ENCODE peak calls at places on chromosomes 2 and 18, in nine cellular contexts. One of them, this sample, is unnamed.

GRCh38 chr18:36580874-36581750 is 247.7 kb downstream of the TPGS2 start:
- DNase-seq in SK-N-SH: peak
- DNase-seq in A549: no peak
- DNase-seq in K562: no peak
- DNase-seq in GM23338: no peak
- DNase-seq in HCT116: no peak
- DNase-seq in GM12878: no peak
- DNase-seq in Panc1: no peak
- DNase-seq in HepG2: no peak
- DNase-seq in this sample: no peak

GRCh38 chr2:240629968-240630770 is 4.9 kb downstream of the GPR35 start:
- DNase-seq in SK-N-SH: peak
- DNase-seq in A549: no peak
- DNase-seq in K562: no peak
- DNase-seq in GM23338: no peak
- DNase-seq in HCT116: no peak
- DNase-seq in GM12878: no peak
- DNase-seq in Panc1: no peak
- DNase-seq in HepG2: no peak
- DNase-seq in this sample: no peak

GRCh38 chr18:48304906-48305693 is 104.1 kb downstream of the ZBTB7C start:
- DNase-seq in SK-N-SH: no peak
- DNase-seq in A549: no peak
- DNase-seq in K562: no peak
- DNase-seq in GM23338: no peak
- DNase-seq in HCT116: no peak
- DNase-seq in GM12878: no peak
- DNase-seq in Panc1: no peak
- DNase-seq in HepG2: no peak
- DNase-seq in this sample: no peak

GRCh38 chr2:86094229-86094628 is 11.5 kb downstream of the POLR1A start:
- DNase-seq in SK-N-SH: no peak
- DNase-seq in A549: no peak
- DNase-seq in K562: no peak
- DNase-seq in GM23338: no peak
- DNase-seq in HCT116: no peak
- DNase-seq in GM12878: no peak
- DNase-seq in Panc1: no peak
- DNase-seq in HepG2: no peak
- DNase-seq in this sample: no peak

GRCh38 chr2:30691948-30692828 is 115.1 kb downstream of the CAPN13 start:
- DNase-seq in SK-N-SH: no peak
- DNase-seq in A549: no peak
- DNase-seq in K562: peak
- DNase-seq in GM23338: no peak
- DNase-seq in HCT116: no peak
- DNase-seq in GM12878: no peak
- DNase-seq in Panc1: no peak
- DNase-seq in HepG2: no peak
- DNase-seq in this sample: no peak

GRCh38 chr2:180370476-180371205 is 363.5 kb upstream of the CWC22 start:
- DNase-seq in SK-N-SH: no peak
- DNase-seq in A549: no peak
- DNase-seq in K562: no peak
- DNase-seq in GM23338: no peak
- DNase-seq in HCT116: no peak
- DNase-seq in GM12878: no peak
- DNase-seq in Panc1: no peak
- DNase-seq in HepG2: no peak
- DNase-seq in this sample: no peak

GRCh38 chr18:75728621-75729020 is 301.1 kb upstream of the SMIM21 start:
- DNase-seq in SK-N-SH: no peak
- DNase-seq in A549: no peak
- DNase-seq in K562: no peak
- DNase-seq in GM23338: no peak
- DNase-seq in HCT116: no peak
- DNase-seq in GM12878: no peak
- DNase-seq in Panc1: no peak
- DNase-seq in HepG2: no peak
- DNase-seq in this sample: no peak

GRCh38 chr2:135984199-135985017 is 1.0 kb downstream of the DARS1 start:
- DNase-seq in SK-N-SH: no peak
- DNase-seq in A549: no peak
- DNase-seq in K562: no peak
- DNase-seq in GM23338: no peak
- DNase-seq in HCT116: no peak
- DNase-seq in GM12878: peak
- DNase-seq in Panc1: peak
- DNase-seq in HepG2: no peak
- DNase-seq in this sample: no peak

GRCh38 chr2:163736433-163737168 is 793 bp upstream of the FIGN start:
- DNase-seq in SK-N-SH: peak
- DNase-seq in A549: peak
- DNase-seq in K562: no peak
- DNase-seq in GM23338: peak
- DNase-seq in HCT116: no peak
- DNase-seq in GM12878: no peak
- DNase-seq in Panc1: no peak
- DNase-seq in HepG2: peak
- DNase-seq in this sample: no peak

GRCh38 chr2:101139495-101139894 is 11.7 kb downstream of the TBC1D8 start:
- DNase-seq in SK-N-SH: no peak
- DNase-seq in A549: no peak
- DNase-seq in K562: no peak
- DNase-seq in GM23338: no peak
- DNase-seq in HCT116: no peak
- DNase-seq in GM12878: no peak
- DNase-seq in Panc1: no peak
- DNase-seq in HepG2: no peak
- DNase-seq in this sample: no peak

GRCh38 chr2:219820767-219821166 is 193.3 kb downstream of the SLC4A3 start:
- DNase-seq in SK-N-SH: no peak
- DNase-seq in A549: no peak
- DNase-seq in K562: no peak
- DNase-seq in GM23338: no peak
- DNase-seq in HCT116: no peak
- DNase-seq in GM12878: no peak
- DNase-seq in Panc1: no peak
- DNase-seq in HepG2: no peak
- DNase-seq in this sample: no peak

DNA sequence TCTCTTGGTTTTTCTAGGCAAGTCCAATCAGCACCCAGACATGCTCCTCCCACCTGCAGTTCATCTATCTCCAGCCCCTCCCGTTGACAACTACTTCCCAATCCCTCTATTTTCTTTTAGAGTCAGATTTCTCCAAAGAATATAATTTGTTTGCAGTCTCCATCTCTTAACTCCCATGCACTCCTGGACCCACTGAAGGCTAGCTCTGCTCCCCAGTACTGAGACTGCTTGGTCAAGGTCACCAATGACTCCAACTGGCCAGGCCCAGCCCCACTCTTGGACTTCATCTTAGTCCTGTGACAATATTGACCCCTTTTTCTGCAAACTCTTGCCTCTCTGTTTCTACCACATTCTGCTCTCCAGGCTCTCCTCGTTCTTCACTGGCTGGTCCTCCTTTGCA is 62.0 kb downstream of the BCL2L11 start:
- DNase-seq in SK-N-SH: no peak
- DNase-seq in A549: no peak
- DNase-seq in K562: no peak
- DNase-seq in GM23338: no peak
- DNase-seq in HCT116: no peak
- DNase-seq in GM12878: no peak
- DNase-seq in Panc1: no peak
- DNase-seq in HepG2: no peak
- DNase-seq in this sample: no peak
- TF ChIP-seq REST in SK-N-SH: no peak
- TF ChIP-seq REST in A549: no peak
- TF ChIP-seq REST in K562: no peak
- TF ChIP-seq REST in GM23338: no peak
- TF ChIP-seq REST in HCT116: no peak
- TF ChIP-seq REST in GM12878: no peak
- TF ChIP-seq REST in Panc1: no peak
- TF ChIP-seq REST in HepG2: no peak
- TF ChIP-seq REST in this sample: no peak

DNA sequence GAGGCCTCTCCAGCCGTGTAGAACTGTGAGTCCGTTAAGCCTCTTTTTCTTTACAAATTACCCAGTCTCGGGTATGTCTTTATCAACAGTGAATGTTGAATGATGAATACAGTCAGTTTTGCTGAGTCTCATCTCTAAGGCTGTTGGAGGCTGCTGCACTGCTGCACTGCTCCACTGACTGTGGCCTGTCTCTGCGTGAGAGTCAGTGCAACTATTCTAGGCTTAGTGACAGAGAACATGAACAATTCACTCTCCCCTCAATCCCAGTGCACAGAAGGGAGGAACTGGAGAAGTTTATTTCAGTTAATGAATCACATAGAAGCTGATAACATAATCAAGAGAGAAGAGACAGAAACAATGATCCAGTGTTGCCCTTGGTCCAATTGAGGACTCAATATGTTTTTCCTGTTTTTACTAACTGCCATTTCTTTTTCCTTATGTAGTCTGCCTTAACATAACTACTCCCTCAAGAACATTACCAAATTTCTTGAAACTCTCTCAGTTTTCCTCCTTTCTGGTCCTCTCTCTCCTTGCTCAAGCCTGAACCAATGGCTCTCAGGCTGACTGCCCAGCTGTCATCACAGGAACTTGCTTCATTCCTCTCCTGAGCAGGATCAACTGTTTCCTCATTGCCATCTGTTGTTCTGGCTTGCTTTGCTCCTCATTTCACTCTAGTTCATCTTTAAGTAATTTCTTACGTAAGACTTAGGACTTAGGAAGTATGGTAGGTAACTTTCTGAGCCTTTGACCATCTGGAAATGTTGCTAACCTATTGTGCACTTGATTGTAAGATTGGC is 483.2 kb downstream of the METTL4 start:
- DNase-seq in SK-N-SH: no peak
- DNase-seq in A549: no peak
- DNase-seq in K562: no peak
- DNase-seq in GM23338: no peak
- DNase-seq in HCT116: no peak
- DNase-seq in GM12878: no peak
- DNase-seq in Panc1: no peak
- DNase-seq in HepG2: no peak
- DNase-seq in this sample: peak
- TF ChIP-seq REST in SK-N-SH: no peak
- TF ChIP-seq REST in A549: no peak
- TF ChIP-seq REST in K562: no peak
- TF ChIP-seq REST in GM23338: no peak
- TF ChIP-seq REST in HCT116: no peak
- TF ChIP-seq REST in GM12878: no peak
- TF ChIP-seq REST in Panc1: no peak
- TF ChIP-seq REST in HepG2: no peak
- TF ChIP-seq REST in this sample: peak

DNA sequence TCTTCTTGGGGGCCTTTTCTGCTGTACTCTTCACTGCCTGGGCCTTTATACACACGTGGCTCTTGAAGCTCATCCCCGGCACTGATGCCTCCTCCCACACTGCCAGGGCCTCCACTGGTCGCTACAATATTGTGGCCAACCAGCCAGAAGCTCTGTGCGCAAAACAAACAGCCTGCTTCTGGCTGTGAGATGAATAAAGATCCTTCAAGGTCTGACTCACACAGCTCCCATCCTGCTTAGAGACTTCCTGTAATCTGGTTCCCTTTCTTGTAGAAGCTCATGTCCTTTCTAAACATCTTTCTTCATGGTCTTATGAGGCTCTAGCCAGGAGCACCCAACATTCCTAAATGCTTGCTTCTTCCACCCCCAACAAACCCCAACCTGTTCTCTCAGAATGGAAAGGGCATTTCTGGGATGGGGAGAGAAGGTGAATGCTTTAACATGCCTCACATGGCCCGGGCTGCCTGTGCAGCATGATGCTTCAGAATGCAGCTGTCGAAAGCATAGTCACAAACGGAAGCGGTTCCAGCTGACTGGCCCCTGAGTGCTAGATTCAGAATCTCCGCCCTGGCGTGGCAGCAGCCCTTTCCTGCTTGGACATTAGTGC is 24.6 kb downstream of the NRP2 start:
- DNase-seq in SK-N-SH: no peak
- DNase-seq in A549: no peak
- DNase-seq in K562: no peak
- DNase-seq in GM23338: no peak
- DNase-seq in HCT116: no peak
- DNase-seq in GM12878: peak
- DNase-seq in Panc1: no peak
- DNase-seq in HepG2: no peak
- DNase-seq in this sample: peak
- TF ChIP-seq REST in SK-N-SH: no peak
- TF ChIP-seq REST in A549: no peak
- TF ChIP-seq REST in K562: no peak
- TF ChIP-seq REST in GM23338: no peak
- TF ChIP-seq REST in HCT116: no peak
- TF ChIP-seq REST in GM12878: no peak
- TF ChIP-seq REST in Panc1: no peak
- TF ChIP-seq REST in HepG2: no peak
- TF ChIP-seq REST in this sample: no peak

GRCh38 chr2:58650781-58651180 is 409.7 kb upstream of the FANCL start:
- DNase-seq in SK-N-SH: no peak
- DNase-seq in A549: no peak
- DNase-seq in K562: no peak
- DNase-seq in GM23338: no peak
- DNase-seq in HCT116: no peak
- DNase-seq in GM12878: no peak
- DNase-seq in Panc1: no peak
- DNase-seq in HepG2: no peak
- DNase-seq in this sample: no peak

GRCh38 chr2:58641001-58641400 is 399.9 kb upstream of the FANCL start:
- DNase-seq in SK-N-SH: no peak
- DNase-seq in A549: no peak
- DNase-seq in K562: no peak
- DNase-seq in GM23338: no peak
- DNase-seq in HCT116: no peak
- DNase-seq in GM12878: no peak
- DNase-seq in Panc1: no peak
- DNase-seq in HepG2: no peak
- DNase-seq in this sample: no peak

GRCh38 chr2:58640042-58640441 is 398.9 kb upstream of the FANCL start:
- DNase-seq in SK-N-SH: no peak
- DNase-seq in A549: no peak
- DNase-seq in K562: peak
- DNase-seq in GM23338: peak
- DNase-seq in HCT116: no peak
- DNase-seq in GM12878: no peak
- DNase-seq in Panc1: no peak
- DNase-seq in HepG2: no peak
- DNase-seq in this sample: no peak

GRCh38 chr2:58649746-58650145 is 408.6 kb upstream of the FANCL start:
- DNase-seq in SK-N-SH: no peak
- DNase-seq in A549: no peak
- DNase-seq in K562: no peak
- DNase-seq in GM23338: no peak
- DNase-seq in HCT116: no peak
- DNase-seq in GM12878: no peak
- DNase-seq in Panc1: no peak
- DNase-seq in HepG2: no peak
- DNase-seq in this sample: no peak

DNA sequence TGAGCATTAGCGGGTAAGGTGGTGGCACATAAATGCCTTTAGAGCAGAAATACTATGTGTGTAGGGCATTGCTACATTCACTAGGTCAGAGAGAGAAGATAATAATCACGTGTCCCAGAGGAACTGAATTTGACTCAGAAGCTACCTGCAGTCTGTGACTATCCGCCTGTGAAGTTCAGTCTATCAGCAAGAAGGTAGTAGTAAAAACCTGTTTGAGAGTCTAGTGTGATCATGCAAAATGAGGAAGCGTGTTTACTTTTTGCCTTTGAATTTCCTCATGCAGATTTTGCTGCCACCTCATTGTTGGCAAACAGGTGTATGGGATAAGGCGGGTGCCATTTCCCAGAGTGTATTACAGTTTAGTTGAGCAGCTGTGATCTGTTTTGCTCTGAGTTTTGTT is 403.9 kb upstream of the FANCL start:
- DNase-seq in SK-N-SH: no peak
- DNase-seq in A549: no peak
- DNase-seq in K562: no peak
- DNase-seq in GM23338: no peak
- DNase-seq in HCT116: no peak
- DNase-seq in GM12878: no peak
- DNase-seq in Panc1: no peak
- DNase-seq in HepG2: no peak
- DNase-seq in this sample: no peak
- TF ChIP-seq REST in SK-N-SH: no peak
- TF ChIP-seq REST in A549: no peak
- TF ChIP-seq REST in K562: no peak
- TF ChIP-seq REST in GM23338: no peak
- TF ChIP-seq REST in HCT116: no peak
- TF ChIP-seq REST in GM12878: no peak
- TF ChIP-seq REST in Panc1: no peak
- TF ChIP-seq REST in HepG2: no peak
- TF ChIP-seq REST in this sample: no peak